ENCODE peak calls at places on chromosomes 12 and 14, in four cellular contexts. R is WTC11, L is epithelial cell of esophagus, O is AG10803. B is an unnamed sample.

GRCh38 chr12:2286051-2286450 is 233.3 kb downstream of the CACNA1C start:
- DNase-seq in R (no peak), L (no peak), O (no peak), B (no peak)

GRCh38 chr14:65850429-65851145 is 438.1 kb downstream of the FUT8 start:
- DNase-seq in R (no peak), L (no peak), O (no peak), B (no peak)

GRCh38 chr12:27456618-27457017 is 10.1 kb downstream of the SMCO2 start:
- DNase-seq in R (peak; percentile 28), L (no peak), O (no peak), B (no peak)

GRCh38 chr12:42143401-42144173 is 1.1 kb downstream of the GXYLT1 start:
- DNase-seq in R (no peak), L (peak; percentile 33), O (peak; percentile 29), B (peak; percentile 47)

GRCh38 chr12:102169922-102170698 is 27.5 kb downstream of the PMCH start:
- DNase-seq in R (no peak), L (peak; percentile 54), O (peak; percentile 22), B (peak; percentile 32)

GRCh38 chr12:94263011-94263786 is 114.8 kb downstream of the PLXNC1 start:
- DNase-seq in R (no peak), L (no peak), O (no peak), B (no peak)

GRCh38 chr12:104707179-104707578 is 250.4 kb downstream of the CHST11 start:
- DNase-seq in R (no peak), L (no peak), O (no peak), B (peak; percentile 43)

GRCh38 chr14:93959239-93960107 is 16.9 kb downstream of the ASB2 start:
- DNase-seq in R (no peak), L (peak; percentile 97), O (peak; percentile 82), B (peak; percentile 85)

GRCh38 chr12:48894271-48894670 is 28.6 kb upstream of the RND1 start:
- DNase-seq in R (no peak), L (no peak), O (peak; percentile 83), B (no peak)

GRCh38 chr12:53781218-53781801 is 29.5 kb upstream of the CISTR start:
- DNase-seq in R (no peak), L (peak; percentile 18), O (no peak), B (no peak)

GRCh38 chr14:64702493-64703392 is 1.5 kb upstream of the PLEKHG3 start:
- DNase-seq in R (peak; percentile 96), L (peak; percentile 85), O (no peak), B (no peak)

GRCh38 chr14:106390401-106390800 is 864.0 kb downstream of the TMEM121 start:
- DNase-seq in R (no peak), L (no peak), O (no peak), B (no peak)

GRCh38 chr12:124656214-124656516 is 88.8 kb upstream of the NCOR2 start:
- DNase-seq in R (no peak), L (no peak), O (no peak), B (no peak)
- TF ChIP-seq CTCF in R (no peak), L (no peak), O (no peak), B (no peak)

GRCh38 chr14:100779691-100780080 is 46.2 kb upstream of the MEG3 start:
- DNase-seq in R (no peak), L (no peak), O (no peak), B (no peak)

GRCh38 chr14:100777366-100778077 is 48.4 kb upstream of the MEG3 start:
- DNase-seq in R (no peak), L (no peak), O (no peak), B (no peak)

GRCh38 chr14:100778951-100779690 is 46.8 kb upstream of the MEG3 start:
- DNase-seq in R (no peak), L (no peak), O (no peak), B (no peak)

GRCh38 chr14:100776681-100777365 is 49.1 kb upstream of the MEG3 start:
- DNase-seq in R (no peak), L (no peak), O (no peak), B (no peak)

GRCh38 chr14:100778078-100778927 is 47.6 kb upstream of the MEG3 start:
- DNase-seq in R (no peak), L (no peak), O (no peak), B (no peak)
- TF ChIP-seq CTCF in R (no peak), L (no peak), O (no peak), B (no peak)

GRCh38 chr12:124096869-124097434 is 123.9 kb downstream of the ZNF664 start:
- DNase-seq in R (no peak), L (no peak), O (no peak), B (no peak)
- TF ChIP-seq CTCF in R (no peak), L (no peak), O (no peak), B (no peak)

DNA sequence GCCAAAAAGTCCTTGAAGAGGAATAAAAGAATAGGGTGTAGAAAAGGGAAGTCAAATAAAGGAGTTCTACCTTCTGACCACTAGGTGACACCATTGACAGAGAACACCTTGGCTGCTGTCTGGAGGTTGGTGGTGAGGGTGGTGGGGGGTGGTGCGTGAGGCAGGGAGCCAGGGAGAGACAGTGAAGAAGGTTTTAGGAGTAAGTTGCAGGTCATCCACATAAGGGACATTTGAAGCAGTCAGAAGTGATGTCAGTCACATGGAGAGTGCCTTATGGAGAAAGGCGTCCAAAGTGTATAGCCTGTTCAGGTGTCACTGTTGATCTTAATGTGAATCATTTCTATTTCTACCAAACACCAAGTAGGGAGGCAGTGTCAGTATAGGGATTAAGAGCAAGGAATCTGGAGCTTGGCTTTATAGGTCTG is 279.3 kb upstream of the DDHD1 start:
- DNase-seq in R (peak; percentile 60), L (peak; percentile 62), O (peak; percentile 41), B (peak; percentile 46)
- TF ChIP-seq CTCF in R (peak; percentile 61), L (peak; percentile 83), O (peak; percentile 76), B (peak; percentile 72)

GRCh38 chr12:12725086-12725955 is 8.2 kb downstream of the CDKN1B start:
- DNase-seq in R (peak; percentile 83), L (peak; percentile 98), O (peak; percentile 100), B (peak; percentile 99)
- TF ChIP-seq CTCF in R (no peak), L (peak; percentile 11), O (no peak), B (no peak)

GRCh38 chr12:72346331-72346944 is 74.3 kb downstream of the TRHDE start:
- DNase-seq in R (peak; percentile 72), L (peak; percentile 77), O (peak; percentile 61), B (peak; percentile 84)
- TF ChIP-seq CTCF in R (peak; percentile 67), L (peak; percentile 63), O (peak; percentile 55), B (peak; percentile 58)

GRCh38 chr14:105389534-105389933 is 8.8 kb upstream of the TEX22 start:
- DNase-seq in R (no peak), L (no peak), O (no peak), B (no peak)
- TF ChIP-seq CTCF in R (no peak), L (no peak), O (no peak), B (no peak)

GRCh38 chr14:77143071-77143470 is 1.5 kb upstream of the ZDHHC22 start:
- DNase-seq in R (no peak), L (no peak), O (no peak), B (no peak)
- TF ChIP-seq CTCF in R (no peak), L (no peak), O (no peak), B (no peak)

DNA sequence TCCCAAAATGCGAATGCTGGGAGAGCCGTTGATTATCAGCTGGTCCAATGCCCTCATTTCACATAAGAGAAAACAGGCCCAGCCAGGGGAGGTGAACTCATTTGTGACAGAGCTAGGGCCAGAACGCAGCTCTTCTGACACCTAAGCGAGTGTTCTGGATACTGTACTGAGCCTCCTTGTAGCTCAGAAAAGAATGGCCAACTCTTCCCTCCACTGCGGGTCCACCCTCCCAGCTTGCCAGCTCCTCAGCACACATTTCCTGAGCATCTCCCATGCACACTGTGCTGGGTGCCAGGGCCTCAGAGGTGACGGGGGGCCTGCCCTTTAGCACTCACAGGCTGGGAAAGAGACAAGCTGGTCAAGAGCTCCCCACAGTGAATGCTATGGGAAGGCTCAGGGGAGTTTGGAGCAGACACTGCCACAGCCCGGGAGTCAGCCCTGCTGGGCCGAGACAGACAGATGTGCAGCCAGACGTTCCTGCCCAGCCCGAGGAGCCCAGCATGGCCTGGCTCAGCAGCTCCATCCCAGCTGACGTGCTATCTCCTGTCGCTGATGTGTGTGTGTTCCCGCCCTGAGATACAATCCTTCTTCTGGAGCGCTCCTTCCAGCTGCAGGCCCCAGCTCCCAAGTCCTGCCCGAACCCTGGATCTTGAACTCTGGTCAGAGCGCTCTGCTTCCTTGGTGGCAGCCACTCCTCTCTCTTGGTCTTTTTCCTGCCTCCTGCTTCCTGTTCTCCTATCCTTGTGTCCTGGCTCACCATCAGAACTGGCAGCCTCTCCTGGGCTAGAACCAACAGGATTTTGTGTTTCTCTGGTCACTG is 3.6 kb downstream of the CMTM5 start:
- DNase-seq in R (no peak), L (no peak), O (no peak), B (no peak)
- TF ChIP-seq CTCF in R (no peak), L (no peak), O (no peak), B (no peak)

DNA sequence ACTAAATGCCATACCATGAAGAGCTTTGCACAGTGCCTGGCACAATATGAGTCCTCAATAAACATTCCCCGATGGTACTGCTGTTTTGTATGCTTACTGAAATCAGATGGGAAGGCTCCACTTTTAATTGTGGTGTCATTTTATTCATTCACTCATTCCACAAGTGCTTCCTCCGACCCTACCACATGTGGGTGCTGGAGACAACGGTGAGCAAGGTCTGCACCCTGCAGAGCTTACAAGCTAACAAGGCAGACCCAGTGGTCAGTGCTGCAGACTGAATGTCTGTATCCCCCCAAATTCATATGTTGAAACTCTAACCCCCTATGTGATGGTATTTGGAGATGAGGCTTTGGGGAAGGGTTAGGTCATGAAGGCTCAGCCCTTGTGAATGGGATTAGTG is 48.3 kb downstream of the RFX4 start:
- DNase-seq in R (no peak), L (no peak), O (no peak), B (no peak)
- TF ChIP-seq CTCF in R (no peak), L (no peak), O (no peak), B (no peak)

B was measured in astrocyte of the spinal cord.